ENCODE peak calls at places on chromosomes 16 and 17, in five cellular contexts. H is gastrocnemius medialis, S is right cardiac atrium, P is ascending aorta, V is cardiac muscle cell. N is an unnamed sample. For H3K9me3, the result is how much of the 10 kb centered on the place peaks cover.

GRCh38 chr16:70432800-70433455 is 6.0 kb downstream of the ST3GAL2 start:
- DNase-seq in P (no peak), V (peak), S (peak), H (no peak), N (no peak)

GRCh38 chr17:40795019-40795667 is 4.6 kb downstream of the KRT28 start:
- DNase-seq in V (no peak), S (no peak), H (no peak), P (no peak), N (no peak)

GRCh38 chr16:27999687-28000086 is 63.8 kb downstream of the GSG1L start:
- DNase-seq in S (no peak), P (no peak), H (no peak), V (no peak), N (no peak)

GRCh38 chr16:76932541-76933211 is 258.3 kb upstream of the MON1B start:
- DNase-seq in P (no peak), H (no peak), S (no peak), V (peak), N (no peak)

GRCh38 chr16:24536671-24537070 is 2.7 kb upstream of the RBBP6 start:
- DNase-seq in S (no peak), H (no peak), P (no peak), V (no peak), N (no peak)

GRCh38 chr17:410674-411401 is 58.2 kb upstream of the RPH3AL start:
- DNase-seq in S (no peak), V (peak), H (no peak), P (no peak), N (peak)

GRCh38 chr16:1610071-1610840 is 1.6 kb downstream of the IFT140 start:
- DNase-seq in V (peak), P (peak), H (peak), S (peak), N (peak)

GRCh38 chr17:40369923-40370322 is 5.4 kb upstream of the GJD3 start:
- DNase-seq in H (no peak), S (peak), P (no peak), V (no peak), N (no peak)

GRCh38 chr16:87679593-87680271 is 77.4 kb downstream of the JPH3 start:
- DNase-seq in S (no peak), H (no peak), V (no peak), P (no peak), N (no peak)

GRCh38 chr16:14100825-14101224 is 29.7 kb downstream of the MRTFB start:
- DNase-seq in V (no peak), S (no peak), P (no peak), H (no peak), N (no peak)

GRCh38 chr17:42740699-42741098 is 4.1 kb downstream of the EZH1 start:
- DNase-seq in V (no peak), S (no peak), P (no peak), H (no peak), N (no peak)

GRCh38 chr17:65987988-65988387 is 203.9 kb downstream of the CEP112 start:
- DNase-seq in S (no peak), P (no peak), H (no peak), V (peak), N (peak)

GRCh38 chr17:49575524-49576120 is at the start of gene NXPH3:
- DNase-seq in P (no peak), V (peak), H (no peak), S (peak), N (peak)

GRCh38 chr17:33949100-33949499 is 306.0 kb upstream of the CCL2 start:
- DNase-seq in H (no peak), V (no peak), S (no peak), P (no peak), N (peak)

GRCh38 chr17:10737168-10737622 is 7.4 kb upstream of the TMEM220 start:
- DNase-seq in P (no peak), V (peak), S (no peak), H (peak), N (peak)

GRCh38 chr17:80665792-80666191 is 121.2 kb downstream of the RPTOR start:
- DNase-seq in S (no peak), P (no peak), V (no peak), H (no peak), N (no peak)

GRCh38 chr17:82696916-82697807 is 1.3 kb downstream of the RAB40B start:
- DNase-seq in H (no peak), P (no peak), V (no peak), S (peak), N (peak)

GRCh38 chr16:1793578-1794220 is at the start of gene IGFALS:
- DNase-seq in V (no peak), H (no peak), S (no peak), P (no peak), N (no peak)

GRCh38 chr17:58376472-58376921 is 24.5 kb upstream of the SUPT4H1 start:
- DNase-seq in H (no peak), P (no peak), V (no peak), S (no peak), N (no peak)

GRCh38 chr17:66649818-66650489 is 185.0 kb upstream of the CACNG5 start:
- DNase-seq in H (no peak), P (no peak), S (no peak), V (no peak), N (no peak)

GRCh38 chr17:31416503-31416923 is 25.0 kb downstream of the RAB11FIP4 start:
- DNase-seq in H (no peak), V (peak), P (no peak), S (peak), N (no peak)

GRCh38 chr16:3295783-3296182 is 9.4 kb downstream of the TIGD7 start:
- DNase-seq in V (no peak), S (no peak), H (no peak), P (no peak), N (no peak)

GRCh38 chr16:3295209-3295608 is 10.0 kb downstream of the TIGD7 start:
- DNase-seq in H (no peak), P (no peak), V (no peak), S (no peak), N (no peak)

GRCh38 chr16:3289998-3290673 is 6.8 kb downstream of the ZNF263 start:
- DNase-seq in V (no peak), S (no peak), P (no peak), H (no peak), N (no peak)

GRCh38 chr16:3292604-3293003 is 9.3 kb downstream of the ZNF263 start:
- DNase-seq in V (no peak), S (no peak), H (no peak), P (no peak), N (no peak)
- H3K9me3 ChIP-seq in V (under half), S (under half), H (under half), P (half or more), N (under half)

DNA sequence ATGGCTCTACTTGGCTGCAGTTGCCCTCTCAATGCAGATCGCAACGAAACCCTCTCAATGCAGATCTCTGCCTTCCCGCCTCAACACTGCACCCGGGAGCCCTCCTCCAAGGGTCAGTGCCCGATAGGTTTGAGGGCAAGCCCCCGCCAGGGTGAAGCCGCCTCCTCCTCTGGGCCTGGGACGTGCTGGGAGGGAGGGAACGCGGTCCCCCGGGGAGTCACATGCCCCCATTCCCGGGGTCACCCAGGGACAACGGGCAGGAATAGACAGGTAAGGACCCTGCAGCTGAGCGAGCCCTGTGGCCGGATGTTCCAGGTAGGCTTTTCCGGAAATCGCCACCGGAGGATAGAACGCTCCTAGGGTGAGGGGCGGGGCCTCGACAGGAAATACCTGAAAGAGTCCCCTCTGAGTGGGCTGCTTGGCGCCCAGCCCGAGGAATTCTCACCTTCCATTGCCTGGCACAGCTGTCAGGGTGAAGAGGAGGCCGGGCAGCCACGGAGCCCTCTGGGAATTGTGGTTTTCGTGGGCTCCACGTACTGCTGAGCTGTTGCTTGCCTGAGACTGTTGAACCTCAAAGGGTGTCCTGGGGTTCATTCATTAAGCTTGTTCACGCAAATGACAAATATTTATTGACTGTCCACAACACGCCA is 12.8 kb downstream of the ZNF174 start:
- DNase-seq in S (no peak), H (no peak), V (peak), P (no peak), N (no peak)
- H3K9me3 ChIP-seq in S (under half), H (under half), V (under half), P (half or more), N (under half)

GRCh38 chr17:22265807-22266206 is 573.5 kb downstream of the KCNJ18 start:
- DNase-seq in S (no peak), V (no peak), P (no peak), H (no peak), N (no peak)
- H3K9me3 ChIP-seq in S (under half), V (under half), P (under half), H (under half), N (under half)

DNA sequence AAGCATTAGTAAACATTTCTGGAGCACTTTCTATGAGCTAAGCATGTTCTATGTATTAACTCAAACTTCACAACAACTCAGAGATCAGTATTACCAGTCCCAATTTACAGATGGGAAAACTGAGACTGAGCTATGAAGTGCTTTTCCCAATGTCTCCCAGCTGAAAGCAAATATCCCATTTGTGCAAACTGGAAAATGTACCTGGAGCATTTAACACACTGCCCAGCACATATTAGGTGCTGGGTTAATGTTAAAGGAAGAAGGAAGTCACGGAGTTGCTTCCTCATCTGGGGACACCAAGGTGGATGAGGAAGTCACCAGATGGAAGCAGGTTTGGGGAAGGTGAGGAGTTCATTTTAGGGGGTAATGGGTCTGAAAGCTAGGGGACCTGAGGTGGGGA is 66.1 kb downstream of the ABCC6 start:
- DNase-seq in V (no peak), P (no peak), H (no peak), S (no peak), N (no peak)
- H3K9me3 ChIP-seq in V (under half), P (under half), H (under half), S (under half), N (under half)

GRCh38 chr17:70307430-70307829 is 138.1 kb downstream of the KCNJ2 start:
- DNase-seq in P (no peak), H (no peak), V (peak), S (peak), N (no peak)
- H3K9me3 ChIP-seq in P (under half), H (under half), V (under half), S (under half), N (under half)